ENCODE peak calls at places on chromosomes 3 and 15, in eight cellular contexts. One of them, this sample, is unnamed.

GRCh38 chr3:135023985-135024658 is 229.1 kb downstream of the EPHB1 start:
- DNase-seq in right lobe of liver: no peak
- DNase-seq in mammary epithelial cell: no peak
- DNase-seq in adrenal gland: no peak
- DNase-seq in OCI-LY7: no peak
- DNase-seq in endodermal cell: peak
- DNase-seq in psoas muscle: no peak
- DNase-seq in heart left ventricle: no peak
- DNase-seq in this sample: no peak

GRCh38 chr3:185726254-185726967 is 98.4 kb downstream of the IGF2BP2 start:
- DNase-seq in adrenal gland: no peak
- DNase-seq in heart left ventricle: no peak
- DNase-seq in psoas muscle: no peak
- DNase-seq in OCI-LY7: no peak
- DNase-seq in mammary epithelial cell: peak
- DNase-seq in right lobe of liver: no peak
- DNase-seq in endodermal cell: no peak
- DNase-seq in this sample: no peak

GRCh38 chr15:88658972-88659931 is 20.4 kb downstream of the ISG20 start:
- DNase-seq in psoas muscle: no peak
- DNase-seq in adrenal gland: no peak
- DNase-seq in heart left ventricle: no peak
- DNase-seq in endodermal cell: no peak
- DNase-seq in right lobe of liver: no peak
- DNase-seq in mammary epithelial cell: peak
- DNase-seq in OCI-LY7: no peak
- DNase-seq in this sample: peak

GRCh38 chr15:36090276-36090946 is 489.0 kb upstream of the CDIN1 start:
- DNase-seq in mammary epithelial cell: no peak
- DNase-seq in psoas muscle: no peak
- DNase-seq in heart left ventricle: no peak
- DNase-seq in endodermal cell: no peak
- DNase-seq in right lobe of liver: no peak
- DNase-seq in adrenal gland: no peak
- DNase-seq in OCI-LY7: no peak
- DNase-seq in this sample: no peak

GRCh38 chr15:100308222-100309007 is 33.4 kb downstream of the ADAMTS17 start:
- DNase-seq in heart left ventricle: no peak
- DNase-seq in adrenal gland: peak
- DNase-seq in psoas muscle: no peak
- DNase-seq in OCI-LY7: no peak
- DNase-seq in endodermal cell: no peak
- DNase-seq in right lobe of liver: no peak
- DNase-seq in mammary epithelial cell: peak
- DNase-seq in this sample: no peak

GRCh38 chr3:64505419-64505818 is 182.4 kb downstream of the ADAMTS9 start:
- DNase-seq in psoas muscle: no peak
- DNase-seq in right lobe of liver: no peak
- DNase-seq in heart left ventricle: no peak
- DNase-seq in adrenal gland: no peak
- DNase-seq in endodermal cell: no peak
- DNase-seq in mammary epithelial cell: no peak
- DNase-seq in OCI-LY7: no peak
- DNase-seq in this sample: no peak

GRCh38 chr3:120561251-120562045 is 34.7 kb upstream of the NDUFB4 start:
- DNase-seq in OCI-LY7: peak
- DNase-seq in mammary epithelial cell: peak
- DNase-seq in endodermal cell: peak
- DNase-seq in heart left ventricle: peak
- DNase-seq in right lobe of liver: peak
- DNase-seq in adrenal gland: peak
- DNase-seq in psoas muscle: peak
- DNase-seq in this sample: peak

GRCh38 chr3:100615684-100616083 is 6.3 kb downstream of the ADGRG7 start:
- DNase-seq in mammary epithelial cell: no peak
- DNase-seq in endodermal cell: no peak
- DNase-seq in OCI-LY7: no peak
- DNase-seq in heart left ventricle: no peak
- DNase-seq in adrenal gland: no peak
- DNase-seq in psoas muscle: no peak
- DNase-seq in right lobe of liver: no peak
- DNase-seq in this sample: no peak

GRCh38 chr3:21174461-21174860 is 576.5 kb downstream of the ZNF385D start:
- DNase-seq in psoas muscle: no peak
- DNase-seq in adrenal gland: no peak
- DNase-seq in right lobe of liver: no peak
- DNase-seq in mammary epithelial cell: peak
- DNase-seq in OCI-LY7: no peak
- DNase-seq in endodermal cell: no peak
- DNase-seq in heart left ventricle: no peak
- DNase-seq in this sample: peak

GRCh38 chr3:182327196-182327681 is 466.1 kb upstream of the ATP11B start:
- DNase-seq in adrenal gland: no peak
- DNase-seq in right lobe of liver: no peak
- DNase-seq in heart left ventricle: no peak
- DNase-seq in OCI-LY7: no peak
- DNase-seq in endodermal cell: peak
- DNase-seq in mammary epithelial cell: peak
- DNase-seq in psoas muscle: no peak
- DNase-seq in this sample: no peak

GRCh38 chr3:56683122-56683817 is at the start of gene TASOR:
- DNase-seq in adrenal gland: peak
- DNase-seq in endodermal cell: peak
- DNase-seq in OCI-LY7: peak
- DNase-seq in mammary epithelial cell: peak
- DNase-seq in right lobe of liver: peak
- DNase-seq in psoas muscle: peak
- DNase-seq in heart left ventricle: peak
- DNase-seq in this sample: peak

GRCh38 chr3:141000027-141000663 is 51.0 kb upstream of the SPSB4 start:
- DNase-seq in psoas muscle: peak
- DNase-seq in mammary epithelial cell: peak
- DNase-seq in heart left ventricle: peak
- DNase-seq in adrenal gland: peak
- DNase-seq in OCI-LY7: peak
- DNase-seq in endodermal cell: peak
- DNase-seq in right lobe of liver: peak
- DNase-seq in this sample: peak

GRCh38 chr3:109050591-109051167 is 67.3 kb downstream of the MORC1 start:
- DNase-seq in right lobe of liver: no peak
- DNase-seq in OCI-LY7: peak
- DNase-seq in heart left ventricle: no peak
- DNase-seq in endodermal cell: peak
- DNase-seq in adrenal gland: peak
- DNase-seq in mammary epithelial cell: peak
- DNase-seq in psoas muscle: no peak
- DNase-seq in this sample: no peak

GRCh38 chr3:50454671-50455070 is 48.8 kb downstream of the CACNA2D2 start:
- DNase-seq in heart left ventricle: no peak
- DNase-seq in psoas muscle: no peak
- DNase-seq in OCI-LY7: no peak
- DNase-seq in right lobe of liver: no peak
- DNase-seq in adrenal gland: no peak
- DNase-seq in endodermal cell: peak
- DNase-seq in mammary epithelial cell: no peak
- DNase-seq in this sample: no peak

GRCh38 chr3:119559441-119559963 is at the start of gene CD80:
- DNase-seq in adrenal gland: peak
- DNase-seq in right lobe of liver: no peak
- DNase-seq in endodermal cell: peak
- DNase-seq in heart left ventricle: peak
- DNase-seq in mammary epithelial cell: peak
- DNase-seq in psoas muscle: peak
- DNase-seq in OCI-LY7: peak
- DNase-seq in this sample: peak

GRCh38 chr15:67785431-67785830 is 39.9 kb upstream of the SKOR1 start:
- DNase-seq in right lobe of liver: no peak
- DNase-seq in heart left ventricle: no peak
- DNase-seq in psoas muscle: no peak
- DNase-seq in mammary epithelial cell: no peak
- DNase-seq in OCI-LY7: peak
- DNase-seq in adrenal gland: no peak
- DNase-seq in endodermal cell: no peak
- DNase-seq in this sample: no peak

GRCh38 chr3:147336543-147337278 is 69.6 kb downstream of the ZIC4 start:
- DNase-seq in psoas muscle: no peak
- DNase-seq in heart left ventricle: no peak
- DNase-seq in right lobe of liver: no peak
- DNase-seq in endodermal cell: no peak
- DNase-seq in adrenal gland: no peak
- DNase-seq in mammary epithelial cell: no peak
- DNase-seq in OCI-LY7: no peak
- DNase-seq in this sample: no peak

GRCh38 chr15:71790081-71790480 is 20.3 kb upstream of the NR2E3 start:
- DNase-seq in right lobe of liver: no peak
- DNase-seq in OCI-LY7: no peak
- DNase-seq in adrenal gland: no peak
- DNase-seq in endodermal cell: peak
- DNase-seq in heart left ventricle: no peak
- DNase-seq in psoas muscle: no peak
- DNase-seq in mammary epithelial cell: peak
- DNase-seq in this sample: no peak

GRCh38 chr3:99269606-99270355 is 368.3 kb upstream of the DCBLD2 start:
- DNase-seq in heart left ventricle: peak
- DNase-seq in psoas muscle: peak
- DNase-seq in mammary epithelial cell: peak
- DNase-seq in endodermal cell: no peak
- DNase-seq in adrenal gland: peak
- DNase-seq in right lobe of liver: no peak
- DNase-seq in OCI-LY7: no peak
- DNase-seq in this sample: peak

GRCh38 chr15:39281094-39281493 is 299.8 kb upstream of the THBS1 start:
- DNase-seq in OCI-LY7: no peak
- DNase-seq in adrenal gland: no peak
- DNase-seq in mammary epithelial cell: no peak
- DNase-seq in endodermal cell: no peak
- DNase-seq in right lobe of liver: no peak
- DNase-seq in psoas muscle: no peak
- DNase-seq in heart left ventricle: no peak
- DNase-seq in this sample: no peak

GRCh38 chr3:138725116-138725515 is 109.6 kb downstream of the PIK3CB start:
- DNase-seq in mammary epithelial cell: peak
- DNase-seq in right lobe of liver: no peak
- DNase-seq in psoas muscle: no peak
- DNase-seq in adrenal gland: no peak
- DNase-seq in endodermal cell: no peak
- DNase-seq in OCI-LY7: no peak
- DNase-seq in heart left ventricle: no peak
- DNase-seq in this sample: no peak

GRCh38 chr15:82530606-82531379 is 9.5 kb downstream of the RPS17 start:
- DNase-seq in mammary epithelial cell: peak
- DNase-seq in OCI-LY7: peak
- DNase-seq in endodermal cell: peak
- DNase-seq in heart left ventricle: peak
- DNase-seq in adrenal gland: peak
- DNase-seq in psoas muscle: peak
- DNase-seq in right lobe of liver: peak
- DNase-seq in this sample: no peak

GRCh38 chr3:183892610-183893214 is 8.0 kb upstream of the PARL start:
- DNase-seq in OCI-LY7: no peak
- DNase-seq in right lobe of liver: no peak
- DNase-seq in mammary epithelial cell: no peak
- DNase-seq in psoas muscle: no peak
- DNase-seq in adrenal gland: peak
- DNase-seq in heart left ventricle: no peak
- DNase-seq in endodermal cell: no peak
- DNase-seq in this sample: no peak

DNA sequence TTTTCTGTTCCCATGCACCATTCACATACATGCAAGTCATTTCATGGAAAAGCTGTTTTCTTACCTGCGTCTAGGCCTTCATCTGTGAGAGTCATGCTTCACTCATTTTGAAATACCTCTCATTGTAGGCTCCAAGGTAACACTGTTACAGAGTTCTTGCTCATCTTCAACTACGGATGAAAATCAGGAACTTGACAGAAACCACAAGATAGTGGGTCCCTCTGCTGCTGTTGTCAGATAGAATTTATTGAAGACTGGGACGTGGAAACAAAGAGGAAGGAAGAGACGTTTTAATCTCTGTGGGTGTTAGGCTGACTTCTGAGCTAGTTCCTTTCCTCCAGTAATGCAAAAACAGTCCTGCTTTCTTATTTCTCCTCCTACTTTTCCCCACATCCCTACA is at the start of gene P2RY14:
- DNase-seq in right lobe of liver: no peak
- DNase-seq in adrenal gland: no peak
- DNase-seq in mammary epithelial cell: no peak
- DNase-seq in endodermal cell: no peak
- DNase-seq in OCI-LY7: peak
- DNase-seq in heart left ventricle: no peak
- DNase-seq in psoas muscle: no peak
- DNase-seq in this sample: no peak
- H3K4me3 ChIP-seq in right lobe of liver: no peak
- H3K4me3 ChIP-seq in adrenal gland: no peak
- H3K4me3 ChIP-seq in mammary epithelial cell: no peak
- H3K4me3 ChIP-seq in endodermal cell: no peak
- H3K4me3 ChIP-seq in OCI-LY7: no peak
- H3K4me3 ChIP-seq in heart left ventricle: peak
- H3K4me3 ChIP-seq in psoas muscle: peak
- H3K4me3 ChIP-seq in this sample: no peak

GRCh38 chr3:58386966-58387365 is 46.7 kb downstream of the PDHB start:
- DNase-seq in mammary epithelial cell: peak
- DNase-seq in psoas muscle: no peak
- DNase-seq in heart left ventricle: peak
- DNase-seq in endodermal cell: no peak
- DNase-seq in OCI-LY7: no peak
- DNase-seq in right lobe of liver: no peak
- DNase-seq in adrenal gland: peak
- DNase-seq in this sample: no peak
- TF ChIP-seq CTCF in mammary epithelial cell: no peak
- TF ChIP-seq CTCF in psoas muscle: no peak
- TF ChIP-seq CTCF in heart left ventricle: no peak
- TF ChIP-seq CTCF in endodermal cell: no peak
- TF ChIP-seq CTCF in OCI-LY7: no peak
- TF ChIP-seq CTCF in right lobe of liver: no peak
- TF ChIP-seq CTCF in adrenal gland: no peak
- TF ChIP-seq CTCF in this sample: no peak

DNA sequence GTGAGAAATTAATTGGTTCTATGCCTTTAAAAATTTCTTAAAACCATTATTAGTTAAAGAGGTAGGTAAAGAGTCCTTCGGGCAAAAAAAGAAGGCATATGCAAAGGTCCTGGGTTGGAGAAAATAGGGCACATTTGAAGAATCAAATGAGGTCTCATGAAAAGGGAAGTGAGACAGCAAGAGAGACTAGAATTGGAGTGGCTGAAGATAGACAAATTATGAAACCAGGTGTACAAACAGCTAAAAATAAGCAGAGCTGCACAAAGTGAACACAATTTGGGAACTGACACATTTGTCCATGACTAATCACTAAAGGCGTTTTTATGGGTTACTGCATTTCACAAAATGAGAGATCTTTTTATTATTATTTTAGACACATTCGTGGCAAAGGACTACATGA is 581.2 kb downstream of the PYDC2 start:
- DNase-seq in adrenal gland: no peak
- DNase-seq in endodermal cell: no peak
- DNase-seq in right lobe of liver: no peak
- DNase-seq in psoas muscle: no peak
- DNase-seq in heart left ventricle: no peak
- DNase-seq in mammary epithelial cell: no peak
- DNase-seq in OCI-LY7: peak
- DNase-seq in this sample: no peak
- H3K4me3 ChIP-seq in adrenal gland: no peak
- H3K4me3 ChIP-seq in endodermal cell: no peak
- H3K4me3 ChIP-seq in right lobe of liver: no peak
- H3K4me3 ChIP-seq in psoas muscle: no peak
- H3K4me3 ChIP-seq in heart left ventricle: no peak
- H3K4me3 ChIP-seq in mammary epithelial cell: no peak
- H3K4me3 ChIP-seq in OCI-LY7: peak
- H3K4me3 ChIP-seq in this sample: no peak

GRCh38 chr15:77722759-77723460 is 90.2 kb upstream of the LINGO1 start:
- DNase-seq in adrenal gland: no peak
- DNase-seq in endodermal cell: peak
- DNase-seq in heart left ventricle: no peak
- DNase-seq in OCI-LY7: no peak
- DNase-seq in mammary epithelial cell: no peak
- DNase-seq in psoas muscle: no peak
- DNase-seq in right lobe of liver: no peak
- DNase-seq in this sample: no peak
- TF ChIP-seq CTCF in adrenal gland: no peak
- TF ChIP-seq CTCF in endodermal cell: peak
- TF ChIP-seq CTCF in heart left ventricle: no peak
- TF ChIP-seq CTCF in OCI-LY7: no peak
- TF ChIP-seq CTCF in mammary epithelial cell: no peak
- TF ChIP-seq CTCF in psoas muscle: no peak
- TF ChIP-seq CTCF in right lobe of liver: no peak
- TF ChIP-seq CTCF in this sample: no peak

This sample was measured in AG09309.